ENCODE peak calls at places on chromosomes 7 and 10, in four cellular contexts. L is dorsolateral prefrontal cortex, Y is tibial artery, C is Peyer's patch. N is an unnamed sample. For H3K27me3, the result is how much of the 10 kb centered on the place peaks cover.

GRCh38 chr10:70115948-70116682 is 16.5 kb downstream of the AIFM2 start:
- DNase-seq in L (no peak), Y (peak), C (peak), N (peak)

GRCh38 chr10:99372546-99373271 is 43.6 kb downstream of the CNNM1 start:
- DNase-seq in L (no peak), Y (no peak), C (no peak), N (no peak)

GRCh38 chr7:51288896-51289607 is 27.6 kb downstream of the COBL start:
- DNase-seq in L (no peak), Y (no peak), C (no peak), N (no peak)

GRCh38 chr7:22858640-22859561 is 36.3 kb upstream of the TOMM7 start:
- DNase-seq in L (no peak), Y (no peak), C (no peak), N (no peak)

GRCh38 chr10:16788125-16788524 is 29.1 kb downstream of the RSU1 start:
- DNase-seq in L (no peak), Y (no peak), C (no peak), N (no peak)

GRCh38 chr7:969403-969802 is 5.9 kb downstream of the COX19 start:
- DNase-seq in L (no peak), Y (no peak), C (no peak), N (no peak)

GRCh38 chr7:46854958-46855473 is 726.9 kb downstream of the TNS3 start:
- DNase-seq in L (no peak), Y (no peak), C (no peak), N (no peak)

GRCh38 chr10:116836902-116837513 is 12.3 kb upstream of the ENO4 start:
- DNase-seq in L (no peak), Y (no peak), C (no peak), N (no peak)

GRCh38 chr7:66668112-66668511 is 39.4 kb downstream of the KCTD7 start:
- DNase-seq in L (no peak), Y (no peak), C (no peak), N (no peak)

GRCh38 chr10:1186693-1186990 is 130.5 kb downstream of the WDR37 start:
- DNase-seq in L (peak), Y (no peak), C (no peak), N (peak)

GRCh38 chr10:113993489-113993932 is 50.2 kb upstream of the ADRB1 start:
- DNase-seq in L (no peak), Y (peak), C (no peak), N (peak)
- H3K27me3 ChIP-seq in L (under half), Y (under half), C (under half), N (under half)

DNA sequence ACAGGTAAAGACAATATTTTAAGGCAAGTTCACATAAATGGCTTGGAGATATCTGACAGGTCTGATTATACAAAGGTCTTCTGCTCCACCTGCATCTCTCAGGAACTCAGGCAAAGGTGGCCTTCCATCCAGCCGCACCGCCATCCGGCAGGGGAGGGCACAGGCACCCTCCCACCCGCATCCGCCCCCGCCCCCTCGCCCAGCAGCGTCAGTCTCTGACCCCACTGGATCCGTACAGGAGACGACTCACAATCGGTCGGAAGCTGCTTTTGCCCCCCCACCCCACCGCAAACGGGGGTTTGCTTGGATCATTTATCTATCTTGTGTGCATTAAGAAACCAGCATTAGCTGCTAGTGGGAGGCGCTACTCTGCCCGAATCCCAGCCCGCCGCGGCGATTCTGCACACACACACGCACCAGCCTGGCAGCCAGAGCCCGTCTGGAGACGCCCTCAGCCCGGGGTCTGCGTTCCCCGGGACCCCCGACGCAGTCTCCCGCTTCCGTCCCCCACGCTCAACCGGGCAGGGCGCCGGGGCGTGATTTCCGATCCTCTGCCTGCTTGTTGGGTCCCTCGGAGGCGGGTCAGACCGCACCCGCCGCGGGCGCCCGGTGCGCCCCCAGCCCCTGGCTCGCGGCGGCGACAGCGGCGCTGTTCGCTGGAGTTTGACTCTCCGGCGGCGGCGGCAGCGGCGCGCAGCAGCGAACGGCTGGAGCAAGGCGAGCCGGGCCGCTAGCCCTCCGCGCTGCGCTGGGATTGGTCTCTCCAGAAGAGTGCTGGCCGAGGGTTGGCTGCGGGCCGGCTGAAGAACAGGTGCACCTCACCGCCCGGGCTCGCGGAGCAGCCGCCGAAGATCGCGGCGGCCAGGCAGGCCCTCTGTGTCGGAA is 820 bp upstream of the NRG3 start:
- DNase-seq in L (peak), Y (peak), C (peak), N (peak)
- H3K27me3 ChIP-seq in L (under half), Y (under half), C (under half), N (half or more)

DNA sequence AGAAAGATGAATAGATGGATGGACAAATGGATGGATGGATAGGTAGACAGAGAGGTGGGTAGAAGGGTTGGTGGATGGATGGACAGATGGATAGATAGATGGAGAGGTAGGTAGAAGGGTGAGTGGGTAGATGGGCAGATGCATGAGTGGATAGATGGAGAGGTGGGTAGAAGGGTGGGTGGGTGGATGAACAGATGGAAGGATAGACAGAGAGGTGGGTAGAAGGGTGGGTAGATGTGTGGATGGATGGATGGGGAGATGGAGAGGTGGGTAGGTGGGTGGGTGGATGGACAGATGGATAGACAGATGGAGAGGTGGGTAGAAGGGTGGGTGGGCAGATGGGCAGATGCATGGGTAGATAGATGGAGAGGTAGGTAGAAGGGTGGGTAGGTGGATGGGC is 10.9 kb upstream of the ASB10 start:
- DNase-seq in L (no peak), Y (no peak), C (no peak), N (no peak)
- H3K27me3 ChIP-seq in L (under half), Y (under half), C (under half), N (under half)

GRCh38 chr7:7152315-7152714 is 30.0 kb upstream of the C1GALT1 start:
- DNase-seq in L (no peak), Y (no peak), C (no peak), N (no peak)

GRCh38 chr7:7157887-7158271 is 24.5 kb upstream of the C1GALT1 start:
- DNase-seq in L (no peak), Y (no peak), C (no peak), N (no peak)

GRCh38 chr7:7157177-7157886 is 25.0 kb upstream of the C1GALT1 start:
- DNase-seq in L (no peak), Y (peak), C (no peak), N (no peak)

GRCh38 chr7:7159063-7159645 is 23.2 kb upstream of the C1GALT1 start:
- DNase-seq in L (no peak), Y (no peak), C (no peak), N (no peak)

GRCh38 chr7:7156663-7157062 is 25.7 kb upstream of the C1GALT1 start:
- DNase-seq in L (no peak), Y (no peak), C (no peak), N (no peak)
- H3K27me3 ChIP-seq in L (under half), Y (under half), C (under half), N (under half)

GRCh38 chr10:123854003-123854402 is 37.6 kb downstream of the CPXM2 start:
- DNase-seq in L (no peak), Y (no peak), C (no peak), N (no peak)

GRCh38 chr10:123855013-123855684 is 36.5 kb downstream of the CPXM2 start:
- DNase-seq in L (no peak), Y (no peak), C (no peak), N (no peak)

GRCh38 chr10:123857616-123858015 is 34.0 kb downstream of the CPXM2 start:
- DNase-seq in L (no peak), Y (no peak), C (no peak), N (no peak)

GRCh38 chr10:123852411-123852951 is 39.1 kb downstream of the CPXM2 start:
- DNase-seq in L (no peak), Y (no peak), C (no peak), N (no peak)

GRCh38 chr10:123854498-123854897 is 37.1 kb downstream of the CPXM2 start:
- DNase-seq in L (no peak), Y (no peak), C (no peak), N (no peak)
- H3K27me3 ChIP-seq in L (under half), Y (under half), C (under half), N (under half)

GRCh38 chr10:102240467-102241036 is 760 bp downstream of the PITX3 start:
- DNase-seq in L (no peak), Y (no peak), C (no peak), N (no peak)

GRCh38 chr10:102241444-102242117 is at the start of gene PITX3:
- DNase-seq in L (peak), Y (peak), C (peak), N (peak)

GRCh38 chr10:102242118-102242485 is 790 bp upstream of the PITX3 start:
- DNase-seq in L (no peak), Y (no peak), C (no peak), N (no peak)

GRCh38 chr10:102243304-102243703 is 2.0 kb upstream of the PITX3 start:
- DNase-seq in L (no peak), Y (no peak), C (no peak), N (no peak)

GRCh38 chr10:102241037-102241443 is 272 bp downstream of the PITX3 start:
- DNase-seq in L (no peak), Y (no peak), C (no peak), N (peak)
- H3K27me3 ChIP-seq in L (under half), Y (under half), C (under half), N (under half)